ENCODE peak calls at places on chromosome 6, in six cellular contexts. U, E, A, L, N and M are unnamed samples.

GRCh38 chr6:132961122-132961521 is 146.8 kb downstream of the RPS12 start:
- DNase-seq in U (no peak), E (no peak), A (no peak), L (no peak), N (no peak), M (no peak)

GRCh38 chr6:9370480-9370879 is 935.1 kb upstream of the SLC35B3 start:
- DNase-seq in U (no peak), E (no peak), A (no peak), L (no peak), N (no peak), M (no peak)

GRCh38 chr6:115323001-115323400 is 737.7 kb downstream of the FRK start:
- DNase-seq in U (no peak), E (no peak), A (no peak), L (no peak), N (no peak), M (no peak)

GRCh38 chr6:13794184-13794583 is 20.2 kb downstream of the MCUR1 start:
- DNase-seq in U (no peak), E (peak), A (no peak), L (no peak), N (no peak), M (peak)

GRCh38 chr6:101114703-101115102 is 233.6 kb upstream of the ASCC3 start:
- DNase-seq in U (no peak), E (peak), A (no peak), L (no peak), N (no peak), M (peak)

GRCh38 chr6:1496836-1497592 is 107.6 kb downstream of the FOXF2 start:
- DNase-seq in U (no peak), E (no peak), A (no peak), L (no peak), N (no peak), M (no peak)

GRCh38 chr6:163404825-163405265 is 9.7 kb upstream of the QKI start:
- DNase-seq in U (peak), E (peak), A (no peak), L (no peak), N (no peak), M (no peak)

GRCh38 chr6:145069966-145070365 is 665.4 kb downstream of the EPM2A start:
- DNase-seq in U (no peak), E (no peak), A (no peak), L (no peak), N (no peak), M (no peak)

GRCh38 chr6:56708810-56709597 is 66.3 kb upstream of the DST start:
- DNase-seq in U (no peak), E (peak), A (no peak), L (no peak), N (no peak), M (no peak)

GRCh38 chr6:41355952-41356351 is 20.5 kb downstream of the NCR2 start:
- DNase-seq in U (no peak), E (no peak), A (no peak), L (no peak), N (no peak), M (no peak)

GRCh38 chr6:7916959-7917358 is 6.4 kb upstream of the TXNDC5 start:
- DNase-seq in U (no peak), E (no peak), A (no peak), L (no peak), N (no peak), M (no peak)

GRCh38 chr6:35600659-35601125 is 88.0 kb upstream of the TULP1 start:
- DNase-seq in U (no peak), E (peak), A (no peak), L (no peak), N (no peak), M (no peak)

GRCh38 chr6:72621243-72622093 is at the start of gene KCNQ5:
- DNase-seq in U (peak), E (peak), A (peak), L (no peak), N (no peak), M (peak)

GRCh38 chr6:72620866-72621242 is 1.0 kb upstream of the KCNQ5 start:
- DNase-seq in U (peak), E (peak), A (peak), L (no peak), N (no peak), M (no peak)

GRCh38 chr6:72619883-72620696 is 1.8 kb upstream of the KCNQ5 start:
- DNase-seq in U (peak), E (peak), A (peak), L (no peak), N (no peak), M (peak)

GRCh38 chr6:72623808-72624207 is 1.9 kb downstream of the KCNQ5 start:
- DNase-seq in U (no peak), E (peak), A (no peak), L (no peak), N (no peak), M (no peak)

GRCh38 chr6:72622094-72622540 is 253 bp downstream of the KCNQ5 start:
- DNase-seq in U (peak), E (peak), A (peak), L (no peak), N (no peak), M (peak)
- TF ChIP-seq POLR2A in U (no peak), E (peak), A (no peak), L (no peak), N (no peak), M (peak)

DNA sequence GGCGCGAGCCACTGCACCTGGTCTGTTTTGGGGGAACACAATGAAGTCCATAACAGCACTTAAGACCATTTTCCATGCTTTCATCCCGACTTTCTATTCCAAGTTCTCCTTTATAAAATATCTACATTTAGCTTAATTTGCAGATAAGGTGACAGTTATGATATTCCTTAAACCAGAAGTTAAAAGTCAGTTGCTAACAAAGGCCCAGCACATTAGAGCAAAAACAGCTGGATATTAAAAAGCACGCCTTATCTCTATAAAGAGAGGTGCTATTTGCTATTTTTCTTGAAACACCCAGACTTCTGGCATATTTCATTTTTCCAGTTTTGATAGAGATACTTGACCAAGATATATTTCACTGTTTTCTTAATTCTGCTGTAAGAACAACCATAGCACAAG is 15.8 kb downstream of the OR2B2 start:
- DNase-seq in U (no peak), E (no peak), A (no peak), L (no peak), N (no peak), M (no peak)
- TF ChIP-seq POLR2A in U (no peak), E (no peak), A (no peak), L (no peak), N (no peak), M (no peak)

GRCh38 chr6:121033091-121033490 is 301.2 kb downstream of the TBC1D32 start:
- DNase-seq in U (no peak), E (no peak), A (no peak), L (no peak), N (no peak), M (no peak)
- TF ChIP-seq POLR2A in U (no peak), E (no peak), A (no peak), L (no peak), N (no peak), M (no peak)

GRCh38 chr6:109314313-109314712 is 68.0 kb downstream of the CD164 start:
- DNase-seq in U (no peak), E (no peak), A (no peak), L (no peak), N (no peak), M (no peak)

GRCh38 chr6:109316909-109317308 is 65.4 kb downstream of the CD164 start:
- DNase-seq in U (no peak), E (no peak), A (no peak), L (no peak), N (no peak), M (no peak)

GRCh38 chr6:109321752-109322151 is 60.5 kb downstream of the CD164 start:
- DNase-seq in U (no peak), E (no peak), A (no peak), L (no peak), N (no peak), M (no peak)

GRCh38 chr6:109315331-109316129 is 66.7 kb downstream of the CD164 start:
- DNase-seq in U (no peak), E (no peak), A (no peak), L (no peak), N (no peak), M (no peak)

GRCh38 chr6:109318328-109318876 is 63.9 kb downstream of the CD164 start:
- DNase-seq in U (no peak), E (no peak), A (no peak), L (no peak), N (peak), M (no peak)
- TF ChIP-seq POLR2A in U (no peak), E (no peak), A (peak), L (no peak), N (no peak), M (no peak)

DNA sequence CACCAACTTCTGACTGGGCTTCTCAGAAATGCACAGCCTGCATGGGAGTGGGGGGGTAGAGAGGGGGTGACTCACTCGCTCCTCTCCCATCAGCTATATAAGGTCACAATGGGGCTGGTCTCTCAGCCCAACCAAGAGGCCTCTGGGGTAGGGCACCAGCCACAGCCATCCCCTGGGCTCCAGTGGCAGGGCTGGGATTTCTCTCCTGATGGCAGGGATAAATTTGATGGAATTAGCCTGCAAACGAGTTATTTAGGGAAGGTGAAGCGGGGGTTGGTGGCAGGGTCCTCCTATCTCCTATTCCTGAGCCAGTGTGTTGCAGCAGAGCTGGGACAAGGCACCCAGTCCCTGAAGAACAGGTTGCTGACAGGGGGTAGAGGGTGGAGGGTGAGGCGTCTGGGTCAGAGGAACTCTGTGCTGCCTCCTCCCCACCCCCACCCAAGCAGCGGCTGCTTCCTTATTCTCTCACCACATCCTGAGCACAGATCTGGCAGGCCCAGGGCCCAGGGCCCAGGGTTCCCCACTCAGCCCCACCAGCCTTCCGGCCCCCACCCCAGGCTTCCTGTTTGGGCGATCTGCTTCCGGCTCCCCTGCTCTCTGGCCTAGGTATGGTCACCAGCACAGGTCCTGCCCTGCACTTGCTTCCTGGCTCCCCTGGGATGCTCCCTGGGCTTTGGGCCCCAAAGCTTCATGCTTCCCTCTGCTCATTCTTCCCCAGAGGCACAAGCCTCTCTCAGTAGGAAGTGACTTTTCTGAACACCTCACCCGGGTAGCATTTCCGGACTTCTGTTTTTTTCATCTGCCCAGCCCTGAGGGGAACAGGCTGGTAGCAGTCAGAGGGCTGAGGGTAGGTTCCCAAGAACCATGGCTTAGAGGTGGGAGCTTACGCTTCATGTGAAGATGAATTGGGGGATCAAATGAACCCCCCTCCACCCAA is 4.0 kb downstream of the PPP1R18 start:
- DNase-seq in U (peak), E (peak), A (peak), L (no peak), N (peak), M (peak)
- TF ChIP-seq POLR2A in U (no peak), E (no peak), A (no peak), L (no peak), N (peak), M (peak)

DNA sequence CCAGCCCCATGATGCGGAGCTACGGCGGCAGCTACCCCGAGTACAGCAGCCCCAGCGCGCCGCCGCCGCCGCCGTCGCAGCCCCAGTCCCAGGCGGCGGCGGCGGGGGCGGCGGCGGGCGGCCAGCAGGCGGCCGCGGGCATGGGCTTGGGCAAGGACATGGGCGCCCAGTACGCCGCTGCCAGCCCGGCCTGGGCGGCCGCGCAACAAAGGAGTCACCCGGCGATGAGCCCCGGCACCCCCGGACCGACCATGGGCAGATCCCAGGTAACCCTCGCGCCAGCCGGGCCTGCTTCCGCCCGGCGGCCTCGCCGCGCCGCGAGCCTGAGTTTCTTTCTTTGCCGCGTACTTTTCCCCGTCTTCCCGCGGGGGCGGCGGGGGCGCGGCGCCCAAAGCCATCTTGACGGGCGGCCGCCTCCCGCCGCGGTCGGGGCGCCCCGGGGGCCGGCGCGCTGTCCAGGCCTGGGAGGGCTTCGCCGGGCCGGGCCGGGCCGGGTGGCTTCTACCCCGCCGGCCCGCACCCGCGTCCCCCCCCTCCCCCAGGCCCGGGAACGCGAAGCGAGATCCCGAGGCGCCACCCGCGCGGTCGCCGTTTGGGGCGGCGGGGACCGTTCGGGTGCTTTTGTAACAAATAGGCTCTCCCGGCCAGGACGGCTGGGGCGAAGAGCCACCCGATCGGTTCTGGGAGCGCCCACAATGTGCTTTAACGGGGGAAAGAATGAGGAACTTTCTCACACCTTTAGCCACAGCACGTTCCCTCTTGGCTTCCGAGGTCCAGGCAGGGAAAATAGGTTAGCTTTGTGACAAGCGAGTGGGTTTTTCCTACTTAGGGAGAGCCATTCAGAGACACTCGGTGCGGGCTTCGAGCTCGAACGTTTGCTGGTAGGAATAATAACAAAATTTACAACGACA is 2.3 kb downstream of the ARID1B start:
- DNase-seq in U (peak), E (peak), A (peak), L (no peak), N (no peak), M (no peak)
- TF ChIP-seq POLR2A in U (no peak), E (no peak), A (no peak), L (no peak), N (no peak), M (no peak)

DNA sequence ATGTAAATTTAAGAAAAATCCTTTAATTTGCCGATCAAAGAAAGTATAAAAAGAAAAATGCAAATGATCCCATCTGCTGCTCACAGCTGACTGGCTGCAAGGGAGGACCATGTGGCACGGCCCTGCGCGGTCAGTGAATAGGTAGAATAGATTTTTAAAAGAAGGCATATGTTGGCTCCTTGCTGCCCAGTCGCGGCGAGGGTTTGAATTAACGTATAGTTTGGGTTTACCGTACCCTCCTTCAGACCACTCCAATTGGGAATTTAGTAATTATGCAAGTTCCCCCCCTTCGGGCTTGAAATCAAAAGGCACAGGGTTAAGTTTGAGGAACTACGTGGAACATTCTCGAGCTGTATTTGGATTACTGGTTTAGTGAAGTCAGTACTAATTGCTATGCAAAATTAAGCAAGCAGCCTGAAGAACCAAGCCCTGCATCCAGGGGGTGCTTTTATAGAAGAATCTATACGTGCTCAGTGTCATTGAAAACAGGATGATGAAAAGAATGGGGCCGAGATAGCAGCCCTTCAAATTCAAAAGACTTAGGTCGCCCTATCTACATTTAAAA is 1.1 kb upstream of the BEND3 start:
- DNase-seq in U (no peak), E (peak), A (peak), L (no peak), N (no peak), M (no peak)
- TF ChIP-seq POLR2A in U (no peak), E (peak), A (no peak), L (no peak), N (no peak), M (no peak)

DNA sequence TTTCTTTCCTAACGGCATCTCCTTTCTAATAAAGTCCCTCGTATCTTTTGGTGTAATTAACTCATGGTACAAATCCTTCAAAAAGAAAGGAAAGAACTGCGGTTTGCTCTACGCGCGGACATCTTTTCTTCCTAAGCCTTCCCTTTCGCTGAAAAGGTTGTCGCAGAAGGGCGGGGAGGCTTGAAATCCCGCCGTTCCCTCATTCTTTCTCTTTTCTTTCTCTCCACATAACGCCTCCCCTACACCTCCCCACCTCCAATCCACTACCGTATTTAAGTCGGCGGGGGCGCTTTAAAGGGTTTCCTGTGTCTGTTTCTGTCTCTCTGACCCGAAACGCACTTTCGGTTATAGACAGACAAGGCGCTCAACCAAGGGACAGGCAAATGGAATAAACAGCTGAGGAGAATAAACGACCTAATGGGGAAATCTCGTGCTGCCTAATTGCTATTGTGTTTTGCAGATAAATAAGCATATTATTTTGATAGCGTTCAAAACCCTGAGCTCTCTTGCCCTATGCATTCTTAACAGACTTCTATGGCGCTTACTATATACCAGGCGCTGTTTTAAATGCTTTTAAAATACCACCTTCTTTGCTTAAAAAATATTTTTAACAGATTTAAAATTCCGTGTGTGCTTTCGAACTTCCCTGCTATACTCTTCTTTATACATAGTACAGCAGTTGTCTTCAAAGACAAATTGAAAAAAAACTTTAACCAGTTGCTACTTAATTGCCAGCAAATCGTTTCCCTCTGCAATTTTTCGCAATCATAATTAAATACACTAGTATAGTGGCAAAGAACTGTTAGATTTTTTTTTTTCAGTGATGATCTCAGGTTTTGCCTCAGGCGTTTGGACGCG is 2.5 kb upstream of the HEY2 start:
- DNase-seq in U (peak), E (peak), A (peak), L (no peak), N (no peak), M (no peak)
- TF ChIP-seq POLR2A in U (no peak), E (no peak), A (no peak), L (no peak), N (no peak), M (no peak)